ENCODE peak calls at places on chromosomes 1 and 21, in four cellular contexts. T is H1, C is K562, X is HepG2. B is an unnamed sample.

GRCh38 chr1:83761084-83761760 is 237.7 kb downstream of the TTLL7 start:
- DNase-seq in C (no peak), T (no peak), X (no peak), B (no peak)

GRCh38 chr1:11979453-11979817 is 809 bp upstream of the MFN2 start:
- DNase-seq in X (no peak), T (no peak), C (no peak), B (peak)

GRCh38 chr1:161781995-161782394 is 15.9 kb downstream of the ATF6 start:
- DNase-seq in X (no peak), C (no peak), T (no peak), B (no peak)

GRCh38 chr1:70361727-70362413 is 7.3 kb upstream of the ANKRD13C start:
- DNase-seq in C (no peak), X (no peak), T (no peak), B (no peak)

GRCh38 chr1:5993553-5994510 is 1.6 kb upstream of the NPHP4 start:
- DNase-seq in X (no peak), T (no peak), C (peak), B (no peak)

GRCh38 chr1:64186898-64187280 is 16.5 kb upstream of the UBE2U start:
- DNase-seq in T (no peak), X (no peak), C (no peak), B (no peak)

GRCh38 chr1:8047686-8048522 is 21.8 kb upstream of the ERRFI1 start:
- DNase-seq in X (no peak), C (no peak), T (no peak), B (no peak)

GRCh38 chr1:245953876-245954660 is 553.0 kb downstream of the SMYD3 start:
- DNase-seq in T (no peak), C (no peak), X (no peak), B (no peak)

GRCh38 chr1:182739545-182739944 is 50.0 kb upstream of the NPL start:
- DNase-seq in X (peak), C (peak), T (no peak), B (peak)

GRCh38 chr1:50126962-50127715 is 18.4 kb downstream of the ELAVL4 start:
- DNase-seq in C (no peak), T (no peak), X (no peak), B (no peak)

GRCh38 chr1:162036156-162036555 is 12.5 kb upstream of the OLFML2B start:
- DNase-seq in C (no peak), X (no peak), T (no peak), B (no peak)

GRCh38 chr21:45326169-45326833 is 38.6 kb upstream of the POFUT2 start:
- DNase-seq in C (no peak), X (no peak), T (no peak), B (no peak)

GRCh38 chr1:11383553-11384169 is 95.3 kb upstream of the DISP3 start:
- DNase-seq in C (no peak), T (no peak), X (no peak), B (no peak)

GRCh38 chr1:1954831-1955441 is 35.9 kb upstream of the TMEM52 start:
- DNase-seq in C (peak), T (no peak), X (no peak), B (peak)

GRCh38 chr1:78005755-78006154 is 1.0 kb downstream of the DNAJB4 start:
- DNase-seq in T (no peak), C (no peak), X (peak), B (no peak)

GRCh38 chr1:63323866-63324778 is 1.8 kb downstream of the FOXD3 start:
- DNase-seq in T (no peak), X (no peak), C (no peak), B (peak)

GRCh38 chr1:63087966-63088365 is 234.4 kb upstream of the FOXD3 start:
- DNase-seq in C (no peak), T (no peak), X (peak), B (peak)

GRCh38 chr1:24127801-24128363 is 15.1 kb downstream of the IL22RA1 start:
- DNase-seq in C (no peak), T (no peak), X (no peak), B (no peak)

GRCh38 chr1:24126672-24127023 is 14.7 kb upstream of the MYOM3 start:
- DNase-seq in T (no peak), C (no peak), X (no peak), B (no peak)

GRCh38 chr1:24127134-24127800 is 15.3 kb upstream of the MYOM3 start:
- DNase-seq in T (no peak), C (no peak), X (no peak), B (no peak)

GRCh38 chr1:24124980-24125379 is 13.0 kb upstream of the MYOM3 start:
- DNase-seq in X (no peak), T (no peak), C (no peak), B (no peak)

GRCh38 chr1:24126023-24126671 is 14.2 kb upstream of the MYOM3 start:
- DNase-seq in T (no peak), C (no peak), X (no peak), B (no peak)
- TF ChIP-seq ATF3 in T (no peak), C (no peak), X (no peak), B (no peak)

DNA sequence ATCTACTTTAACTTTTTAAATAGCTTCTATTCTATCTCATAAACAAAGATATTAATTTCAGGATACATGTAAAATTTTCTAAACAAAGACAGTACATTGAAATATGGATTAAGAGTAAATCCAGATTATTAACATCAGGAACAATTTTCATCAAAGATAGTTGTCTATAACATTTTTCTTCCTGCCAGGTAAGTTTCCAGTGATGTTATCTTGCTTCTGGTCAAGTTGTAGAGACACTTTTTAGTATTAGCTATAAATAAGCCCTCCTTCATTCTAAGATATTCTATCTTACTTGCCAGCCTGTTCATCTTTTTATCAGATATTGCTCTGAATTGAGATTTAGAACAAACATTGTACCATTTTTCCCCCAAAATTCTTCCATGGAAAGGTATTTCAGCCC is 94.4 kb upstream of the KCTD3 start:
- DNase-seq in T (no peak), X (no peak), C (no peak), B (no peak)
- TF ChIP-seq JUN in T (no peak), X (no peak), C (no peak), B (no peak)

GRCh38 chr1:151327903-151328674 is 873 bp upstream of the PI4KB start:
- DNase-seq in C (peak), T (no peak), X (no peak), B (peak)

GRCh38 chr1:151325646-151326429 is 1.4 kb downstream of the PI4KB start:
- DNase-seq in T (no peak), C (peak), X (no peak), B (no peak)

GRCh38 chr1:151325231-151325630 is 2.0 kb downstream of the PI4KB start:
- DNase-seq in X (no peak), T (no peak), C (no peak), B (no peak)

GRCh38 chr1:151327223-151327902 is at the start of gene PI4KB:
- DNase-seq in C (peak), T (peak), X (peak), B (peak)

GRCh38 chr1:151326619-151327222 is 495 bp downstream of the PI4KB start:
- DNase-seq in X (no peak), T (no peak), C (peak), B (no peak)
- TF ChIP-seq SP1 in X (no peak), T (no peak), C (no peak), B (no peak)

GRCh38 chr1:46343705-46344104 is 3.1 kb downstream of the NSUN4 start:
- DNase-seq in X (no peak), C (no peak), T (no peak), B (no peak)

GRCh38 chr1:46341222-46342083 is 846 bp downstream of the NSUN4 start:
- DNase-seq in C (no peak), T (no peak), X (no peak), B (peak)

GRCh38 chr1:46343351-46343695 is 2.7 kb downstream of the NSUN4 start:
- DNase-seq in T (no peak), X (no peak), C (no peak), B (no peak)

GRCh38 chr1:46342084-46342656 is 1.6 kb downstream of the NSUN4 start:
- DNase-seq in X (no peak), C (peak), T (no peak), B (peak)

GRCh38 chr1:46342677-46343350 is 2.2 kb downstream of the NSUN4 start:
- DNase-seq in X (no peak), C (no peak), T (no peak), B (no peak)
- TF ChIP-seq ATF3 in X (no peak), C (no peak), T (no peak), B (no peak)

GRCh38 chr1:230292739-230293720 is 133.1 kb downstream of the PGBD5 start:
- DNase-seq in X (no peak), C (no peak), T (no peak), B (no peak)

GRCh38 chr1:230287674-230288315 is 138.3 kb downstream of the PGBD5 start:
- DNase-seq in C (no peak), T (no peak), X (no peak), B (no peak)

GRCh38 chr1:230288641-230289349 is 137.3 kb downstream of the PGBD5 start:
- DNase-seq in X (peak), C (no peak), T (no peak), B (no peak)

GRCh38 chr1:230289350-230289644 is 136.8 kb downstream of the PGBD5 start:
- DNase-seq in X (no peak), C (no peak), T (no peak), B (no peak)

GRCh38 chr1:230291731-230292620 is 134.2 kb downstream of the PGBD5 start:
- DNase-seq in X (no peak), C (no peak), T (no peak), B (no peak)
- TF ChIP-seq JUN in X (no peak), C (no peak), T (no peak), B (no peak)

GRCh38 chr1:21938791-21939538 is 1.9 kb upstream of the HSPG2 start:
- DNase-seq in C (no peak), X (no peak), T (no peak), B (no peak)

GRCh38 chr1:21935891-21936365 is 1.2 kb downstream of the HSPG2 start:
- DNase-seq in X (no peak), T (no peak), C (no peak), B (no peak)

GRCh38 chr1:21937034-21937371 is at the start of gene HSPG2:
- DNase-seq in X (no peak), C (no peak), T (no peak), B (no peak)

GRCh38 chr1:21936366-21937031 is 611 bp downstream of the HSPG2 start:
- DNase-seq in T (no peak), X (no peak), C (no peak), B (no peak)

GRCh38 chr1:21937372-21938121 is 437 bp upstream of the HSPG2 start:
- DNase-seq in C (peak), T (no peak), X (peak), B (peak)
- TF ChIP-seq SP1 in C (no peak), T (peak), X (no peak), B (peak)